ENCODE peak calls at places on chromosome 9, in nine cellular contexts. E is T-cell; K is HEK293T; G is ovary; N is fibroblast of villous mesenchyme; M is NCI-H2081; D is activated effector memory CD4-positive, alpha-beta T cell treated with Interleukin-2 at 50 U/mL for 16 hours; S is tibial artery; B is SK-MEL-5. A is an unnamed sample.
A peak's percentile ranks its signal among the peaks of the same experiment; 100 is the strongest.

GRCh38 chr9:114116061-114116747 is 17.1 kb upstream of the KIF12 start:
- DNase-seq in M (no peak), E (no peak), K (no peak), B (no peak), S (no peak), N (no peak), D (no peak), G (no peak), A (no peak)

GRCh38 chr9:136324501-136325300 is 2.6 kb upstream of the GPSM1 start:
- DNase-seq in S (no peak), K (peak; percentile 46), D (no peak), E (no peak), M (no peak), G (peak; percentile 35), N (no peak), B (no peak), A (no peak)

GRCh38 chr9:135805422-135806022 is 101.8 kb downstream of the CAMSAP1 start:
- DNase-seq in K (no peak), N (no peak), G (peak; percentile 17), S (no peak), D (no peak), E (no peak), M (no peak), B (no peak), A (no peak)

GRCh38 chr9:89879711-89880110 is 274.9 kb downstream of the GADD45G start:
- DNase-seq in N (no peak), B (no peak), G (no peak), S (peak; percentile 62), M (no peak), K (no peak), D (no peak), E (no peak), A (no peak)

GRCh38 chr9:72022846-72023245 is 37.6 kb downstream of the C9orf57 start:
- DNase-seq in D (no peak), S (no peak), E (no peak), B (no peak), M (no peak), G (no peak), K (no peak), N (peak; percentile 51), A (no peak)

GRCh38 chr9:26346942-26347477 is 545.6 kb downstream of the CAAP1 start:
- DNase-seq in E (no peak), D (no peak), M (no peak), G (peak; percentile 12), K (no peak), B (no peak), S (peak; percentile 20), N (no peak), A (no peak)

GRCh38 chr9:8234286-8234819 is 434.8 kb upstream of the DMAC1 start:
- DNase-seq in E (no peak), K (no peak), N (no peak), G (no peak), S (no peak), M (no peak), B (no peak), D (no peak), A (no peak)

GRCh38 chr9:3502560-3503398 is 23.0 kb downstream of the RFX3 start:
- DNase-seq in M (peak; percentile 60), D (no peak), B (no peak), E (no peak), N (peak; percentile 11), K (no peak), S (no peak), G (no peak), A (no peak)

GRCh38 chr9:113886471-113886870 is 10.4 kb downstream of the ZNF618 start:
- DNase-seq in G (no peak), N (peak; percentile 62), S (no peak), M (no peak), E (no peak), B (peak; percentile 32), D (no peak), K (no peak), A (no peak)

GRCh38 chr9:95091971-95092320 is 225.6 kb downstream of the FANCC start:
- DNase-seq in K (no peak), S (no peak), G (no peak), M (no peak), B (no peak), D (no peak), N (peak; percentile 93), E (no peak), A (no peak)

GRCh38 chr9:14131353-14132088 is 182.4 kb downstream of the NFIB start:
- DNase-seq in D (no peak), M (peak; percentile 57), S (no peak), E (no peak), G (no peak), B (no peak), K (no peak), N (no peak), A (no peak)

GRCh38 chr9:115162946-115163345 is 45.0 kb upstream of the TNC start:
- DNase-seq in B (no peak), K (no peak), E (no peak), M (no peak), N (no peak), D (no peak), G (no peak), S (no peak), A (no peak)

GRCh38 chr9:125683486-125683885 is 23.5 kb downstream of the MAPKAP1 start:
- DNase-seq in D (no peak), B (no peak), M (no peak), S (no peak), K (no peak), N (peak; percentile 58), G (no peak), E (no peak), A (no peak)

GRCh38 chr9:97811534-97812246 is 41.3 kb upstream of the FOXE1 start:
- DNase-seq in N (no peak), G (no peak), E (no peak), M (no peak), S (no peak), K (no peak), D (no peak), B (peak; percentile 26), A (no peak)

GRCh38 chr9:121566401-121567141 is 66.9 kb upstream of the GGTA1 start:
- DNase-seq in E (no peak), D (no peak), N (peak; percentile 22), B (no peak), K (no peak), G (peak; percentile 52), S (peak; percentile 58), M (no peak), A (no peak)

GRCh38 chr9:70256123-70256551 is 2.6 kb upstream of the SMC5 start:
- DNase-seq in G (no peak), M (peak; percentile 18), E (no peak), B (no peak), K (no peak), D (no peak), S (no peak), N (peak; percentile 90), A (peak; percentile 48)

GRCh38 chr9:107690026-107690425 is 200.5 kb upstream of the KLF4 start:
- DNase-seq in M (no peak), B (no peak), S (no peak), K (no peak), G (no peak), D (no peak), E (no peak), N (no peak), A (no peak)

GRCh38 chr9:93131599-93132286 is 2.3 kb downstream of the NINJ1 start:
- DNase-seq in K (no peak), G (peak; percentile 41), D (no peak), M (no peak), N (no peak), S (no peak), B (no peak), E (no peak), A (no peak)

A was measured in SJCRH30.